ENCODE peak calls at places on chromosomes 16 and 17, in eight cellular contexts. Y is AG09309; K is NCI-H510A treated with DMSO at 0.1 percent for 48 hours; V is GM10248; G is occipital lobe; O is AG09319; B is thoracic aorta; U is stimulated activated CD4-positive, alpha-beta T cell treated with anti-CD3 and anti-CD28 coated beads, TNF-alpha, amount 100 ng/mL, for 48 hours. J is an unnamed sample.

GRCh38 chr17:231191-231965 is 49.9 kb upstream of the DOC2B start:
- DNase-seq in U (no peak), V (no peak), G (no peak), Y (no peak), O (no peak), K (no peak), B (no peak), J (no peak)

GRCh38 chr17:9115446-9116265 is 94.3 kb downstream of the NTN1 start:
- DNase-seq in Y (no peak), B (peak), O (peak), K (no peak), G (peak), V (no peak), U (peak), J (no peak)

GRCh38 chr17:4725646-4726300 is 5.5 kb upstream of the MED11 start:
- DNase-seq in G (no peak), B (no peak), Y (no peak), O (no peak), V (no peak), K (no peak), U (no peak), J (no peak)

GRCh38 chr16:3770530-3770929 is 53.2 kb upstream of the TRAP1 start:
- DNase-seq in Y (no peak), U (no peak), V (no peak), G (no peak), B (no peak), O (no peak), K (no peak), J (no peak)

GRCh38 chr16:87464691-87465300 is 28.0 kb downstream of the ZCCHC14 start:
- DNase-seq in V (peak), K (no peak), Y (peak), O (peak), G (peak), U (no peak), B (peak), J (peak)

GRCh38 chr17:29048440-29049360 is 5.8 kb downstream of the PIPOX start:
- DNase-seq in V (no peak), O (no peak), Y (no peak), G (no peak), U (no peak), K (no peak), B (no peak), J (no peak)

GRCh38 chr16:72561-73537 is at the start of gene RHBDF1:
- DNase-seq in O (no peak), V (peak), U (no peak), K (no peak), G (no peak), Y (no peak), B (no peak), J (peak)

GRCh38 chr17:34823023-34823422 is 138.2 kb downstream of the CCT6B start:
- DNase-seq in B (no peak), O (no peak), Y (no peak), K (no peak), U (no peak), V (no peak), G (no peak), J (no peak)

GRCh38 chr16:5005916-5006315 is 27.8 kb downstream of the NAGPA start:
- DNase-seq in O (no peak), K (no peak), Y (no peak), B (no peak), U (no peak), V (no peak), G (no peak), J (no peak)

GRCh38 chr16:21950782-21951521 is 2.2 kb upstream of the UQCRC2 start:
- DNase-seq in K (peak), Y (no peak), O (no peak), G (no peak), U (no peak), B (no peak), V (peak), J (peak)

GRCh38 chr17:45355087-45355486 is 38.3 kb upstream of the MAP3K14 start:
- DNase-seq in V (no peak), U (no peak), K (no peak), O (no peak), B (no peak), Y (no peak), G (no peak), J (no peak)

GRCh38 chr17:74760404-74761105 is 12.1 kb downstream of the NHERF1 start:
- DNase-seq in U (no peak), V (no peak), B (no peak), Y (no peak), K (no peak), G (no peak), O (no peak), J (no peak)

GRCh38 chr16:20910781-20911321 is 10.3 kb downstream of the LYRM1 start:
- DNase-seq in Y (peak), U (no peak), B (no peak), V (no peak), O (peak), G (no peak), K (no peak), J (no peak)

GRCh38 chr17:64527914-64528313 is 21.1 kb downstream of the CEP95 start:
- DNase-seq in Y (no peak), K (no peak), G (no peak), U (no peak), O (no peak), B (no peak), V (no peak), J (no peak)

GRCh38 chr16:67645397-67646121 is 615 bp downstream of the CARMIL2 start:
- DNase-seq in V (no peak), Y (no peak), K (peak), U (no peak), B (no peak), O (no peak), G (no peak), J (no peak)

GRCh38 chr16:69481901-69482341 is 57.5 kb downstream of the CYB5B start:
- DNase-seq in V (no peak), U (no peak), K (no peak), G (peak), O (peak), B (peak), Y (no peak), J (no peak)

GRCh38 chr17:1714980-1715802 is 5.0 kb upstream of the TLCD2 start:
- DNase-seq in U (no peak), V (no peak), K (peak), O (peak), Y (peak), G (no peak), B (peak), J (no peak)

GRCh38 chr16:68704232-68704867 is 32.7 kb upstream of the CDH1 start:
- DNase-seq in O (peak), B (no peak), K (peak), G (peak), U (peak), V (peak), Y (peak), J (peak)

GRCh38 chr17:17075037-17075755 is 32.9 kb downstream of the MPRIP start:
- DNase-seq in V (no peak), K (peak), O (no peak), Y (peak), U (no peak), B (no peak), G (no peak), J (no peak)

GRCh38 chr17:53150101-53150698 is 672.5 kb upstream of the KIF2B start:
- DNase-seq in Y (no peak), O (no peak), G (no peak), K (peak), V (no peak), U (no peak), B (no peak), J (no peak)

GRCh38 chr17:75913537-75914210 is 9.0 kb upstream of the MRPL38 start:
- DNase-seq in Y (no peak), U (no peak), V (no peak), G (no peak), O (no peak), B (no peak), K (peak), J (no peak)

J was measured in GM12865.